ENCODE peak calls at places on chromosomes 4 and X, in eight cellular contexts. E is IMR-90; G is body of pancreas; I is small intestine; U is HCT116; P is heart left ventricle; H is neuronal stem cell; Z is effector memory CD4-positive, alpha-beta T cell. X is an unnamed sample.

GRCh38 chrX:69503835-69504625 is at the start of gene NALF2:
- DNase-seq in E (peak; percentile 11), G (peak; percentile 51), I (peak; percentile 11), U (peak; percentile 37), P (peak; percentile 60), H (peak; percentile 75), Z (no peak), X (peak; percentile 45)

GRCh38 chr4:114318309-114318708 is 280.3 kb upstream of the UGT8 start:
- DNase-seq in E (peak; percentile 80), G (no peak), I (no peak), U (no peak), P (no peak), H (no peak), Z (no peak), X (no peak)

GRCh38 chr4:84530449-84530848 is 31.4 kb upstream of the NKX6-1 start:
- DNase-seq in E (peak; percentile 4), G (no peak), I (no peak), U (no peak), P (no peak), H (no peak), Z (no peak), X (no peak)

GRCh38 chr4:151205722-151206121 is 71.2 kb upstream of the PRSS48 start:
- DNase-seq in E (no peak), G (no peak), I (peak; percentile 12), U (no peak), P (no peak), H (no peak), Z (no peak), X (no peak)

GRCh38 chr4:42339935-42340406 is 57.3 kb upstream of the SHISA3 start:
- DNase-seq in E (peak; percentile 53), G (peak; percentile 15), I (no peak), U (no peak), P (peak; percentile 73), H (no peak), Z (no peak), X (no peak)

GRCh38 chr4:107094976-107095375 is 58.9 kb upstream of the DKK2 start:
- DNase-seq in E (no peak), G (no peak), I (no peak), U (no peak), P (no peak), H (no peak), Z (no peak), X (no peak)

GRCh38 chr4:153661215-153661822 is 22.8 kb upstream of the TLR2 start:
- DNase-seq in E (no peak), G (no peak), I (no peak), U (no peak), P (no peak), H (no peak), Z (no peak), X (no peak)

GRCh38 chrX:106959897-106960296 is 39.7 kb downstream of the CLDN2 start:
- DNase-seq in E (peak; percentile 33), G (peak; percentile 2), I (peak; percentile 46), U (no peak), P (no peak), H (no peak), Z (no peak), X (no peak)

DNA sequence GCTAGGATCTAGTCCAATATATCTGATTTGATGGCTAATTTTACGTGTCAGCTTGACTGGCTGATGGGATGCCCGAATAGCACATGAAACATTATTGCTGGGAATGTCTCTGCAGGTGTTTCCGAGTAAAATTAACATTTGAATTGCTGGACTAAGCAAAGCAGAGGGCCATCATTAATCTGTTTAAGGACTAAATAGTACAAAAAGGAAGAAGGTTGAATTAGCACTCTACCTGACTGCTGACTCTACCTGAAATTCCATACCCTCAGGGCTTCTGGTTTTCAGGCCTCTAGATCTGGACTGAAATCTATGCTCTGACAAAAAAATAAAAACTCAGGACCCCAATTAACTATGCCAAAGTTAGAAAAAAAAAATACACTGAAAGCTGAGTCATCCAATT is 1021.9 kb downstream of the FAM133A start:
- DNase-seq in E (no peak), G (no peak), I (no peak), U (no peak), P (no peak), H (no peak), Z (no peak), X (no peak)
- H3K9me3 ChIP-seq in E (no peaks in the 10 kb centered on the region), G (no peaks in the 10 kb centered on the region), I (no peaks in the 10 kb centered on the region), U (no peaks in the 10 kb centered on the region), P (no peaks in the 10 kb centered on the region), H (no peaks in the 10 kb centered on the region), Z (no peaks in the 10 kb centered on the region), X (no peaks in the 10 kb centered on the region)

GRCh38 chrX:100994352-100995281 is 25.1 kb downstream of the ARL13A start:
- DNase-seq in E (peak; percentile 68), G (no peak), I (peak; percentile 77), U (peak; percentile 47), P (no peak), H (no peak), Z (no peak), X (no peak)

GRCh38 chrX:100995469-100995868 is 26.0 kb downstream of the ARL13A start:
- DNase-seq in E (peak; percentile 93), G (no peak), I (no peak), U (peak; percentile 41), P (no peak), H (no peak), Z (no peak), X (no peak)

DNA sequence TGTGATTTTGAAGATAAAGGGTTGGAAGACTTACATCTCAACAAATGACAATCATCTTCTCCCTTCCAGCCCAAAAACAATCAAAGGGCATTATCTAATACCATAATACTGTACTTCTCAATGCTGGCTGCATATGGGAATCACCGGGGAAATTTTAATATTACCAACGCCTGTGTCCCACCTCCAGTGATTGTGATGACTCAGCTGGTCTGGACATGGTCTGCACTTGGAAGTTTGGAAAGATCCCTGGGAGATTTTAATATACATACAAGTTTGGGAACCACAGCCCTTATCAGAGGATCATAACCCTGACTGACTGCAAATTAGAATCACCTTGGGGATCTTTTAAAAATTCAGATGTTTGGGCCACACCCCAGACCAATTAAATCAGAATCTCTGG is 29.9 kb downstream of the ARL13A start:
- DNase-seq in E (no peak), G (no peak), I (no peak), U (no peak), P (no peak), H (no peak), Z (no peak), X (no peak)
- H3K4me3 ChIP-seq in E (no peak overlapping the region), G (no peak overlapping the region), I (no peak overlapping the region), U (no peak overlapping the region), P (no peak overlapping the region), H (no peak overlapping the region), Z (no peak overlapping the region), X (no peak overlapping the region)

GRCh38 chrX:67692246-67692645 is 148.4 kb downstream of the AR start:
- DNase-seq in E (peak; percentile 16), G (no peak), I (no peak), U (no peak), P (no peak), H (no peak), Z (no peak), X (no peak)
- H3K4me1 ChIP-seq in E (no peaks in the 10 kb centered on the region), G (no peaks in the 10 kb centered on the region), I (no peaks in the 10 kb centered on the region), U (no peaks in the 10 kb centered on the region), P (no peaks in the 10 kb centered on the region), H (no peaks in the 10 kb centered on the region), Z (no peaks in the 10 kb centered on the region), X (no peaks in the 10 kb centered on the region)

DNA sequence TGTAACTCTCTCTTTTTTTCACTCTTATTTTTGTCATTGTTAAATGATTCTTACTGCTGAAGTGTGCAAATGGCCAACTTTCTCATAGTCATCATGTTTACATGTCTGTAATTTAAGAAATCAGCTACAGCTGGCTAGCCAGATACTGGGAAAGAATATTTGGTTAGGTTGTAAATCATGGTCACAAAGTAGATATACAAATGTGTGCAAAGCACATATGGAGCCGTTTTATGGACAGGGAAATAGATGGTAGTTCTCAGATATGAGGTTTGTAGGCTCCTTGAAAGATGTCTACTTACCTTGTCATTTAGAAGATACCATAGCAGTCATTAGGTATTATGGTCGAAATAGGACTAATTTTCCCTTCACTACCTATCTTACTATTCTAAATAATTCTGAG is 430.4 kb downstream of the ADGRL3 start:
- DNase-seq in E (peak; percentile 15), G (no peak), I (no peak), U (no peak), P (no peak), H (no peak), Z (no peak), X (no peak)
- H3K9me3 ChIP-seq in E (no peaks in the 10 kb centered on the region), G (no peaks in the 10 kb centered on the region), I (no peaks in the 10 kb centered on the region), U (peaks cover 13% of the 10 kb centered on the region), P (no peaks in the 10 kb centered on the region), H (no peaks in the 10 kb centered on the region), Z (no peaks in the 10 kb centered on the region), X (no peaks in the 10 kb centered on the region)

GRCh38 chr4:155208258-155209054 is at the start of gene NPY2R:
- DNase-seq in E (no peak), G (no peak), I (no peak), U (no peak), P (no peak), H (peak; percentile 65), Z (no peak), X (no peak)

GRCh38 chr4:155207534-155208257 is 740 bp upstream of the NPY2R start:
- DNase-seq in E (no peak), G (peak; percentile 2), I (no peak), U (no peak), P (no peak), H (peak; percentile 58), Z (no peak), X (no peak)
- H3K4me3 ChIP-seq in E (no peak overlapping the region), G (peak overlapping the region; percentile 31), I (no peak overlapping the region), U (no peak overlapping the region), P (peak overlapping the region; percentile 28), H (peak overlapping the region; percentile 91), Z (no peak overlapping the region), X (no peak overlapping the region)